ENCODE peak calls at places on chromosomes 1 and 21, in eight cellular contexts. Z is coronary artery; R is ovary; U is iPS DF 6.9; W is CD8-positive, alpha-beta T cell; L is tibial nerve; S is CD4-positive, alpha-beta T cell; Y is CD8-positive, alpha-beta memory T cell. K is an unnamed sample.

GRCh38 chr1:211474426-211474825 is 17.5 kb downstream of the RD3 start:
- DNase-seq in Z (no peak), R (peak; percentile 76), U (no peak), W (no peak), L (no peak), S (no peak), Y (no peak), K (no peak)

GRCh38 chr1:46410156-46411009 is 16.3 kb downstream of the FAAH start:
- DNase-seq in Z (no peak), R (no peak), U (no peak), W (no peak), L (no peak), S (no peak), Y (no peak), K (no peak)

GRCh38 chr1:236623371-236624166 is 19.3 kb upstream of the HEATR1 start:
- DNase-seq in Z (no peak), R (no peak), U (no peak), W (no peak), L (no peak), S (no peak), Y (no peak), K (no peak)

GRCh38 chr1:221217029-221217428 is 337.8 kb downstream of the HLX start:
- DNase-seq in Z (no peak), R (no peak), U (no peak), W (no peak), L (no peak), S (no peak), Y (no peak), K (no peak)

GRCh38 chr21:44295646-44296045 is 4.2 kb upstream of the PFKL start:
- DNase-seq in Z (no peak), R (no peak), U (no peak), W (no peak), L (no peak), S (no peak), Y (no peak), K (no peak)

GRCh38 chr1:112636597-112637256 is 17.1 kb downstream of the CAPZA1 start:
- DNase-seq in Z (no peak), R (no peak), U (no peak), W (no peak), L (no peak), S (no peak), Y (no peak), K (no peak)

GRCh38 chr1:153688736-153689328 is 10.3 kb downstream of the NPR1 start:
- DNase-seq in Z (no peak), R (no peak), U (no peak), W (no peak), L (no peak), S (no peak), Y (no peak), K (no peak)

GRCh38 chr1:64891440-64891815 is 74.9 kb downstream of the JAK1 start:
- DNase-seq in Z (no peak), R (no peak), U (no peak), W (no peak), L (no peak), S (no peak), Y (no peak), K (no peak)

GRCh38 chr1:56284933-56285332 is 294.4 kb downstream of the PLPP3 start:
- DNase-seq in Z (no peak), R (no peak), U (no peak), W (no peak), L (peak; percentile 23), S (no peak), Y (no peak), K (no peak)

GRCh38 chr1:44294588-44295007 is 60.5 kb downstream of the ERI3 start:
- DNase-seq in Z (no peak), R (peak; percentile 54), U (peak; percentile 50), W (no peak), L (peak; percentile 68), S (no peak), Y (no peak), K (no peak)

GRCh38 chr1:78703806-78704205 is 54.2 kb downstream of the IFI44 start:
- DNase-seq in Z (no peak), R (no peak), U (no peak), W (no peak), L (no peak), S (no peak), Y (no peak), K (no peak)

GRCh38 chr1:222256058-222256457 is 291.8 kb downstream of the HHIPL2 start:
- DNase-seq in Z (no peak), R (no peak), U (no peak), W (no peak), L (no peak), S (no peak), Y (no peak), K (no peak)

GRCh38 chr1:22709227-22709626 is 1.4 kb upstream of the EPHB2 start:
- DNase-seq in Z (no peak), R (no peak), U (no peak), W (no peak), L (no peak), S (no peak), Y (no peak), K (no peak)

GRCh38 chr1:41317356-41317755 is 43.9 kb upstream of the FOXO6 start:
- DNase-seq in Z (no peak), R (no peak), U (no peak), W (no peak), L (no peak), S (no peak), Y (no peak), K (no peak)

GRCh38 chr1:28553229-28553930 is 495 bp downstream of the TRNAU1AP start:
- DNase-seq in Z (no peak), R (peak; percentile 76), U (no peak), W (no peak), L (peak; percentile 9), S (no peak), Y (no peak), K (no peak)

GRCh38 chr1:211895126-211895759 is 64.7 kb upstream of the LPGAT1 start:
- DNase-seq in Z (no peak), R (no peak), U (no peak), W (no peak), L (no peak), S (no peak), Y (no peak), K (no peak)

GRCh38 chr21:41895643-41896493 is 16.7 kb upstream of the PRDM15 start:
- DNase-seq in Z (no peak), R (no peak), U (no peak), W (peak; percentile 22), L (no peak), S (peak; percentile 64), Y (peak; percentile 58), K (no peak)

GRCh38 chr1:183168308-183168707 is 17.8 kb upstream of the LAMC2 start:
- DNase-seq in Z (no peak), R (no peak), U (no peak), W (no peak), L (no peak), S (no peak), Y (no peak), K (no peak)

GRCh38 chr21:41695513-41695912 is 71.3 kb downstream of the RIPK4 start:
- DNase-seq in Z (no peak), R (no peak), U (no peak), W (no peak), L (no peak), S (no peak), Y (no peak), K (no peak)

GRCh38 chr1:78146137-78146822 is 100.5 kb downstream of the GIPC2 start:
- DNase-seq in Z (no peak), R (no peak), U (no peak), W (no peak), L (no peak), S (no peak), Y (no peak), K (no peak)

GRCh38 chr1:182617734-182618288 is 13.6 kb upstream of the RGS16 start:
- DNase-seq in Z (no peak), R (no peak), U (no peak), W (no peak), L (no peak), S (no peak), Y (no peak), K (no peak)

DNA sequence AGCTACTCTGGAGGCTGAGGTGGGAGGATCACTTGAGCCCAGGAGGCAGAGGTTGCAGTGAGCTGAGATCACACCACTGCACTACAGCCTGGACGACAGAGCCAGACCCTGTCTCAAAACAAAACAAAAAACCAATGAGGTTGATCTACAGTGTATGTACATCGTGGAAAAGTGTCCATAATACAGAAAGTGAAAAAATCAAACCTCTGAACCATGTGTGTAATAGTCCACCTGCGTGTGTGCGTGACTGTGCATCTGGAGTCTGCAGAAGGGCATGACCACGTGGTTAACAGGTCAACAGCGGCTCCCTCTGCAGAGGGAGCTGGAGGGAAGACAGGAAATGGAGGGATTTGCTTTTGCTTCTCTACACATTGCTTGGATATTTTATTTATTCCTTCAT is 32.4 kb upstream of the ENO1 start:
- DNase-seq in Z (no peak), R (no peak), U (no peak), W (no peak), L (no peak), S (no peak), Y (no peak), K (no peak)
- H3K27ac ChIP-seq in Z (no peak overlapping the region), R (no peak overlapping the region), U (no peak overlapping the region), W (no peak overlapping the region), L (no peak overlapping the region), S (no peak overlapping the region), Y (no peak overlapping the region), K (peak overlapping the region; percentile 68)

GRCh38 chr1:61448934-61449368 is 276.0 kb downstream of the TM2D1 start:
- DNase-seq in Z (peak; percentile 99), R (peak; percentile 73), U (no peak), W (no peak), L (peak; percentile 90), S (no peak), Y (no peak), K (peak; percentile 78)
- H3K27ac ChIP-seq in Z (peak overlapping the region; percentile 91), R (no peak overlapping the region), U (no peak overlapping the region), W (no peak overlapping the region), L (peak overlapping the region; percentile 56), S (no peak overlapping the region), Y (no peak overlapping the region), K (peak overlapping the region; percentile 51)

GRCh38 chr1:225739542-225740107 is 38.0 kb upstream of the SRP9 start:
- DNase-seq in Z (no peak), R (no peak), U (no peak), W (no peak), L (no peak), S (no peak), Y (no peak), K (no peak)

GRCh38 chr1:225738763-225739162 is 38.9 kb upstream of the SRP9 start:
- DNase-seq in Z (no peak), R (no peak), U (no peak), W (no peak), L (no peak), S (no peak), Y (no peak), K (no peak)

GRCh38 chr1:225737179-225737578 is 40.4 kb upstream of the SRP9 start:
- DNase-seq in Z (no peak), R (no peak), U (no peak), W (no peak), L (no peak), S (no peak), Y (no peak), K (no peak)

GRCh38 chr1:225736651-225737097 is 41.0 kb upstream of the SRP9 start:
- DNase-seq in Z (no peak), R (no peak), U (no peak), W (no peak), L (no peak), S (no peak), Y (no peak), K (no peak)

GRCh38 chr1:225737866-225738265 is 39.8 kb upstream of the SRP9 start:
- DNase-seq in Z (no peak), R (no peak), U (no peak), W (no peak), L (no peak), S (no peak), Y (no peak), K (no peak)
- H3K27ac ChIP-seq in Z (no peak overlapping the region), R (no peak overlapping the region), U (no peak overlapping the region), W (no peak overlapping the region), L (no peak overlapping the region), S (no peak overlapping the region), Y (no peak overlapping the region), K (no peak overlapping the region)

GRCh38 chr1:8660455-8660854 is 157.0 kb downstream of the RERE start:
- DNase-seq in Z (peak; percentile 74), R (peak; percentile 46), U (no peak), W (no peak), L (peak; percentile 33), S (no peak), Y (no peak), K (peak; percentile 18)
- H3K27ac ChIP-seq in Z (peak overlapping the region; percentile 61), R (no peak overlapping the region), U (no peak overlapping the region), W (no peak overlapping the region), L (peak overlapping the region; percentile 60), S (no peak overlapping the region), Y (no peak overlapping the region), K (peak overlapping the region; percentile 97)